ENCODE peak calls at places on chromosomes 2 and 18, in five cellular contexts. F is neural progenitor cell, W is PC-3, I is GM23248, B is HCT116. L is an unnamed sample.

GRCh38 chr18:63319383-63320040 is at the start of gene BCL2:
- DNase-seq in W (peak), F (peak), B (no peak), I (peak), L (peak)

GRCh38 chr18:49008716-49009115 is 58.0 kb upstream of the SMAD7 start:
- DNase-seq in I (no peak), B (no peak), F (no peak), W (no peak), L (no peak)

GRCh38 chr2:144748443-144748842 is 228.5 kb upstream of the ZEB2 start:
- DNase-seq in B (no peak), W (no peak), I (no peak), F (no peak), L (no peak)

GRCh38 chr2:220065581-220065980 is 438.2 kb downstream of the SLC4A3 start:
- DNase-seq in F (no peak), W (no peak), I (peak), B (no peak), L (no peak)

GRCh38 chr2:5937865-5938565 is 245.8 kb downstream of the SOX11 start:
- DNase-seq in W (no peak), I (no peak), B (no peak), F (no peak), L (no peak)

GRCh38 chr18:56501896-56502295 is 136.5 kb downstream of the TXNL1 start:
- DNase-seq in W (no peak), F (no peak), B (no peak), I (no peak), L (no peak)

GRCh38 chr2:199392363-199392762 is 65.4 kb downstream of the SATB2 start:
- DNase-seq in W (peak), F (no peak), I (no peak), B (no peak), L (no peak)

GRCh38 chr18:26656944-26657536 is 108.7 kb upstream of the KCTD1 start:
- DNase-seq in B (no peak), W (peak), I (peak), F (peak), L (peak)

GRCh38 chr2:218607436-218608115 is at the start of gene PLCD4:
- DNase-seq in I (peak), W (peak), B (no peak), F (peak), L (peak)

GRCh38 chr2:168962636-168963035 is 61.5 kb downstream of the G6PC2 start:
- DNase-seq in I (no peak), F (no peak), B (no peak), W (peak), L (no peak)

GRCh38 chr18:9453273-9453672 is 22.0 kb upstream of the RALBP1 start:
- DNase-seq in W (no peak), I (no peak), F (no peak), B (no peak), L (no peak)

GRCh38 chr18:69388222-69388621 is 12.5 kb upstream of the DOK6 start:
- DNase-seq in I (no peak), F (no peak), B (no peak), W (no peak), L (no peak)

GRCh38 chr2:26270363-26270762 is 25.6 kb downstream of the HADHB start:
- DNase-seq in I (no peak), B (no peak), F (no peak), W (no peak), L (no peak)

GRCh38 chr2:198374375-198375072 is 570.1 kb downstream of the PLCL1 start:
- DNase-seq in B (no peak), W (peak), I (peak), F (peak), L (peak)

GRCh38 chr2:224819075-224819474 is 102.9 kb upstream of the CCDC195 start:
- DNase-seq in B (no peak), F (no peak), W (peak), I (no peak), L (no peak)

GRCh38 chr2:27771202-27771547 is 344 bp upstream of the MRPL33 start:
- DNase-seq in I (no peak), F (no peak), W (no peak), B (no peak), L (no peak)

GRCh38 chr2:27762951-27763906 is 8.3 kb upstream of the MRPL33 start:
- DNase-seq in F (no peak), B (no peak), I (peak), W (no peak), L (no peak)

GRCh38 chr2:27765621-27766286 is 5.8 kb upstream of the MRPL33 start:
- DNase-seq in W (no peak), F (no peak), I (peak), B (peak), L (no peak)

GRCh38 chr2:27763907-27764267 is 7.6 kb upstream of the MRPL33 start:
- DNase-seq in I (no peak), W (no peak), B (no peak), F (no peak), L (no peak)

DNA sequence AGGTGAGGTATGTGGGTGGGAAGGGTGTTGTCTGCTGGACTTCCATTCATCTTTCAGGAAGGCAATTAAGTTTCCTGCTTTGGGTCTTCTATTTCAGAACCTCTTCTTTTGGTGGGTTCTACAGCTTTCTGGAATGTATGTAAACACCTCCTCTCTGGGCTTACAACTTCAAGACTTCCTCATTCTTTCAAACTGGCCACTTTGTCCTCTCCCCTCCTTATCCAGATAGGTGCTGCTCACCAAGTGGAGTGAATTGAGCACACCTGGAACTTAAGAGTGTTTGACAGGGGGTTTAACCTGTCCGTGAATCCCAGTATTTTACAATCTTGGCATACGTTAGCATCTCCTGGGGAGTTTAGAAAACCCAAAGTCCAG is 5.2 kb upstream of the MRPL33 start:
- DNase-seq in W (no peak), I (no peak), B (no peak), F (no peak), L (no peak)
- H3K4me3 ChIP-seq in W (no peak), I (no peak), B (peak), F (no peak), L (no peak)

DNA sequence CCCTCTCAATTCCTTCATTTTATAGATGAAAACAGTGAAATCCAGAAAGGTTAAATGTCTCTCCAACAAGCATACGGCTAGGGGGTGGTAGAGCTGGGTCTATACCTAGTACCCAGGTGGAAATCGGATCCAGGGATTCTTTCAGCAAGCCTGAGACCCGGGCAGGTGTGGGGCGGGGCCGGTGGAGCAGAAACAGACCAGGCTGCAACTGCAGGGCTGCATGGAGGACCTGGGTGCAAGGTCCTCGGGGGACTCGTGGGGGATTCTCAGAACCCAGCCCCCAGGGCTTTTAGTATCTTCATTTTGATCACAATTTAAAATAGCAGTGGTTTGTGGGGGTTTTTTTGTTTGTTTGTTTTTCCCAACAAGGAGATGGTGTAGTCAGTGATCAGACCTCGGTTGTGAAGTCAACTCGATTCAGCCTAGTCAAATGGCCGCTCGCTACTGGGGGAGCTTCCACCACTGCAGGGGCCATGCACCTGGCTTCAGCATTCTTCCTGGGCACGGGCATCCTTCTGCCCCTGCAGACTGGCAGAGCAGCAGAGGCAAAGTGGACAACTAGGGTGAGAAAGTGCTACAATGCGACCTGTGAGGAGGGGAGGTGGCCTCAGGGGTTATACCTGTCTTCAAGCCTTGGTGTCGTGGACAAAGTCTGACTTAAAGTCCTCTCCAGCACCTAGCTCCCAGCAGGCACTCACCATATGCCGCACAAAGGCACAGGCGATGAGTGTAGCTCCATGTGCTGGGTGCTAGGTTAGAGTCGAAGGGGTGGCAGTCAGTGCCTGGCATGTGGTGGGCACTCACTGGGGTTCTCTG is 46.3 kb downstream of the GORASP2 start:
- DNase-seq in W (no peak), B (no peak), F (no peak), I (no peak), L (no peak)
- H2AFZ ChIP-seq in W (no peak), B (no peak), F (no peak), I (no peak), L (peak)

GRCh38 chr2:37843554-37843953 is 81.5 kb upstream of the RMDN2 start:
- DNase-seq in B (no peak), I (peak), F (no peak), W (no peak), L (peak)
- TF ChIP-seq EZH2phosphoT487 in B (no peak), I (no peak), F (no peak), W (no peak), L (no peak)

GRCh38 chr2:9204939-9205338 is 1.7 kb upstream of the ASAP2 start:
- DNase-seq in B (no peak), F (no peak), W (no peak), I (no peak), L (no peak)

GRCh38 chr2:9200634-9201015 is 6.0 kb upstream of the ASAP2 start:
- DNase-seq in W (no peak), F (no peak), B (no peak), I (no peak), L (no peak)

GRCh38 chr2:9203876-9204275 is 2.7 kb upstream of the ASAP2 start:
- DNase-seq in I (no peak), B (no peak), W (no peak), F (no peak), L (no peak)

GRCh38 chr2:9201185-9201891 is 5.3 kb upstream of the ASAP2 start:
- DNase-seq in F (no peak), W (peak), I (peak), B (no peak), L (no peak)

DNA sequence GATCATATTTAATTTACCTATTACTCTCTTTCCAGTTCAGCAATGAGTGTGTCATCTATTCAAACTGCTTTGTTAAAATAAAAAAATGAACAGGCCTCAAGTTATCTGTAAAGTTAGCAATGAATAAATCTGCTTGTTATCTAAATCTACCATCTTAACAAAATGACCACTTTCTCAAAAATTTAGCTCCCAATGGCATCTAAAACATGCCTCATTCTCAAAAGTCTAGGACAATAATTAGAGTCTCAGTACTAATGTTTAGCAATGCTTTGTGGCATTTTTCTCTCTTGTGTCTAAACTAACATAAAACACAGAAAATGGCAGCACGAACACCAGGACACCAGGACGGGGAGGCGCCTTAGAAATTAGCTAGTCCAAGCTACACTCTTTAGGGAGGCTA is 3.6 kb upstream of the ASAP2 start:
- DNase-seq in F (no peak), B (no peak), W (no peak), I (peak), L (no peak)
- H3K4me3 ChIP-seq in F (no peak), B (no peak), W (no peak), I (no peak), L (no peak)

GRCh38 chr2:54783349-54783748 is 59.9 kb downstream of the EML6 start:
- DNase-seq in W (no peak), F (no peak), I (no peak), B (no peak), L (no peak)

GRCh38 chr2:54789878-54790277 is 66.4 kb downstream of the EML6 start:
- DNase-seq in I (no peak), F (no peak), W (peak), B (no peak), L (no peak)

GRCh38 chr2:54787760-54788366 is 64.4 kb downstream of the EML6 start:
- DNase-seq in I (no peak), W (no peak), B (no peak), F (no peak), L (no peak)

DNA sequence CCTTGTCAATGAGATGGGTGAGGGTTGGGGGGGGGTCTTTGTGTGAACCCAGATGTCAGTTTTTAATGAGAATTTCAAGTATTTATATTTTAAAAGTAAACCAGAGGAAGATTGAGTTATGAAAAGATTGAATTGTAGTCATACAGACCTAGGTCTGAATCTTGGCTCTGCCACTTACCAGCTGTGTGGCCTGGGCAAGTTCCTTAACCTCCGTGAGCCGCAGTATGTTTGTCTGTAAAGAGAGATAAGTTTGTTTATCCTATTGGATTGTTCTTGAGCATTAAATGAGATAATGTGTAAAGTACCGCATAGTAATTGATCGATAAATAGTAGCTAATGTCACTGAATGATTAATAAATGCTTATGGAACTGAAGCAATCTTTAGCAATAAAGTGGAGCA is 63.8 kb downstream of the EML6 start:
- DNase-seq in W (no peak), F (no peak), B (no peak), I (no peak), L (no peak)
- H2AFZ ChIP-seq in W (no peak), F (no peak), B (no peak), I (no peak), L (no peak)

DNA sequence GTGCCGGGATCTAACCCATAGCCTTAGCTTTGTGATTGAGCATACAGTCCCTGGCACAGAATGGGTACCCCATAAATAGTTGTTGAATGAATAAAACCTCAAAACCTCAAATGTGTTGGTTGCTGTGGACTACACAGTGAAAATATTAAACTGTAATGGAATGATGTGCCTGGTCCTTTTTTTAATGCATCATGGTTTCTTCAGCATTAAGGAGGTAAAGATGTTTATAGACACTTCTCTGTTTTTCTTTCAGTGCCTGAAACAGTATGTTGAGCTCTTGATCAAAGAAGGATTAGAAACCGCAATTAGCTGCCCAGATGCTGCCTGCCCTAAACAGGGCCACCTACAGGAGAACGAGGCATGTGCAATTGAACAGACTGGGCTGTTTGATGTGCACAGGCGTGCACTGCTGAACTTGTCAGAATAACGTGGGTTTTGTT is 97.0 kb downstream of the RNF144A start:
- DNase-seq in B (peak), I (peak), F (peak), W (peak), L (peak)
- TF ChIP-seq EZH2phosphoT487 in B (no peak), I (no peak), F (no peak), W (no peak), L (no peak)

GRCh38 chr2:39407516-39408296 is 29.4 kb downstream of the MAP4K3 start:
- DNase-seq in F (no peak), W (no peak), B (no peak), I (no peak), L (no peak)

GRCh38 chr2:39413063-39413722 is 23.9 kb downstream of the MAP4K3 start:
- DNase-seq in W (no peak), F (no peak), I (peak), B (no peak), L (no peak)

GRCh38 chr2:39409697-39410389 is 27.2 kb downstream of the MAP4K3 start:
- DNase-seq in B (no peak), I (no peak), F (no peak), W (no peak), L (no peak)

GRCh38 chr2:39408351-39409136 is 28.5 kb downstream of the MAP4K3 start:
- DNase-seq in F (no peak), B (no peak), W (no peak), I (no peak), L (no peak)

DNA sequence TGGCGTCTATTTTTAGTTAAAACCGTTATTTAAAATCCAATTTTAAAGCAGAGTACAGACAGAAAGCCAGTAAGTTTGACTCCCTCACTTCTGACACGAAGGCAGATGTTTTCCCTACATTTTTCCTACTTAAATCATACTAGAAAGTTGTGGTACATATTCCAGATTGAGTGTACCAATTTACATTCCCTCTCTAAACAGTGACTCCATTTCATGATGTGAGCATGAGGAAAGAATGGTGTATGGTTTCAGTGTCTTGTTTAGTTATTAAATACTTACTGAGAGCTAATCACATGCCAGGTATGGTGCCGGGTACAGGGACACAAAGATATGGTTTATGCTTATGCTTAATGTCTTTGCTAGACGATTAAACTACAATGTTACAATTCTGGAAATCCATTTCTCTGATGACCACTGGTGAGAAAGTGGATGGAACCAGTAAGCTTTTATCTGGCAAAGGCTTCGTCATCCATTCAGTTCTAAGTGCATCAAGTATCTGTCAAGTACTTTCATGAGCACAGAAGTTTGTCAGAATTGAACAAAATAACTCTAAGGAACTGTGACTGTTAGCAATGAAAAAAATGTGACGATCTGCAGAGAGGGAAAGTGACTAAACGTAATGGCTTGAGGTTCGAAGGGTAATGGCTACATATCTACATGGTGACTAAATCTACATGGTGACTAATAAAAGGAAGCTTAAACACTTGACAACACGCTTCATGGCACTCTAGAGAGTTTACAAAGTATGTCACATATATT is 25.7 kb downstream of the MAP4K3 start:
- DNase-seq in B (peak), W (peak), F (no peak), I (peak), L (no peak)
- H3K4me3 ChIP-seq in B (peak), W (peak), F (no peak), I (peak), L (no peak)

DNA sequence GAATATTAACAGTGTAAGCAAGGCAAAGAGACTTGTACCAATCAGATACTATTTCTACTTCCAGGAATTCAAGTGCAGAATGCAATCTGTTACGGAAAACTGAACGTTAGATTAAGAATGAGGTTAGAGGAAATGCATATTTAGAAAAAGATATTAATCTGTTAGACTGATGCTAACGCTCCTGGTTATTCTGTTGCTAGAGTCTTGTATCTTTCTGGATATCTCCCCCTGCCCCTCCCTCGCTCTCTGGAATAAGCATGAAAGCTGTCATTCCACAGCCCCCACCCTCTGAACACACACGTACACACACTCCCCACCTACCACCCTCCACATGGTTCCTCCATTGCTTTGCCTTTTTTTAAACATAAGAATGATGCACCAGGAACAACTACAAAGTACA is 24.1 kb downstream of the FIGN start:
- DNase-seq in F (no peak), B (no peak), W (no peak), I (no peak), L (no peak)
- H2AFZ ChIP-seq in F (no peak), B (no peak), W (no peak), I (no peak), L (no peak)